ENCODE peak calls at places on chromosome X, in seven cellular contexts. R is breast epithelium, Z is gastrocnemius medialis, C is stomach, G is ovary, E is body of pancreas, N is K562. K is an unnamed sample.

GRCh38 chrX:108217877-108218276 is 126.3 kb downstream of the ATG4A start:
- DNase-seq in N (no peak), Z (no peak), C (no peak), E (no peak), R (no peak), G (peak), K (no peak)

GRCh38 chrX:111445485-111445884 is 33.5 kb upstream of the DCX start:
- DNase-seq in G (no peak), R (no peak), Z (no peak), N (peak), C (no peak), E (no peak), K (no peak)

GRCh38 chrX:989959-990510 is 222.4 kb downstream of the CRLF2 start:
- DNase-seq in G (peak), C (peak), N (peak), R (peak), E (peak), Z (no peak), K (peak)

GRCh38 chrX:111244238-111244750 is 26.0 kb downstream of the CAPN6 start:
- DNase-seq in Z (no peak), C (no peak), G (no peak), R (no peak), N (no peak), E (no peak), K (no peak)

GRCh38 chrX:70293621-70294020 is 3.7 kb downstream of the KIF4A start:
- DNase-seq in E (no peak), R (no peak), G (no peak), Z (no peak), C (no peak), N (no peak), K (no peak)

GRCh38 chrX:110280954-110281353 is 36.9 kb downstream of the AMMECR1 start:
- DNase-seq in R (no peak), G (no peak), E (no peak), N (no peak), Z (no peak), C (no peak), K (no peak)

GRCh38 chrX:11257290-11257689 is 35.9 kb upstream of the AMELX start:
- DNase-seq in G (no peak), N (no peak), R (no peak), E (no peak), Z (no peak), C (no peak), K (no peak)

GRCh38 chrX:147736045-147736444 is 175.7 kb upstream of the FMR1 start:
- DNase-seq in G (no peak), R (no peak), E (no peak), Z (no peak), N (no peak), C (no peak), K (no peak)

GRCh38 chrX:33741807-33742206 is 390.3 kb downstream of the FAM47A start:
- DNase-seq in E (no peak), N (no peak), Z (no peak), G (no peak), R (no peak), C (no peak), K (no peak)

GRCh38 chrX:39953027-39953426 is 144.7 kb downstream of the BCOR start:
- DNase-seq in R (no peak), E (no peak), Z (no peak), C (no peak), G (no peak), N (no peak), K (no peak)

GRCh38 chrX:143429021-143429570 is 88.2 kb downstream of the SPANXN3 start:
- DNase-seq in Z (no peak), E (no peak), G (no peak), N (no peak), R (no peak), C (no peak), K (no peak)

GRCh38 chrX:17944833-17945497 is 83.9 kb upstream of the RAI2 start:
- DNase-seq in C (no peak), Z (no peak), E (no peak), R (no peak), N (peak), G (no peak), K (no peak)

GRCh38 chrX:133364201-133364600 is 51.1 kb downstream of the GPC4 start:
- DNase-seq in Z (no peak), G (no peak), N (no peak), E (no peak), C (no peak), R (no peak), K (no peak)

GRCh38 chrX:12978205-12979010 is 3.5 kb downstream of the TMSB4X start:
- DNase-seq in R (peak), C (peak), E (peak), G (peak), Z (no peak), N (no peak), K (peak)

GRCh38 chrX:132181364-132181763 is 37.9 kb downstream of the RAP2C start:
- DNase-seq in Z (no peak), N (no peak), E (peak), R (peak), C (peak), G (no peak), K (peak)

GRCh38 chrX:86806786-86807185 is 658.5 kb downstream of the DACH2 start:
- DNase-seq in E (peak), Z (no peak), N (peak), G (no peak), R (no peak), C (no peak), K (no peak)

GRCh38 chrX:154037754-154038153 is 18.1 kb upstream of the IRAK1 start:
- DNase-seq in G (no peak), Z (no peak), E (no peak), C (no peak), R (no peak), N (no peak), K (no peak)

GRCh38 chrX:153474718-153475117 is 4.3 kb upstream of the HAUS7 start:
- DNase-seq in N (peak), E (peak), Z (no peak), R (peak), G (peak), C (peak), K (peak)

GRCh38 chrX:147853701-147854100 is 58.0 kb upstream of the FMR1 start:
- DNase-seq in E (no peak), C (no peak), R (no peak), Z (no peak), N (no peak), G (no peak), K (no peak)

GRCh38 chrX:40366661-40367060 is 214.1 kb upstream of the ATP6AP2 start:
- DNase-seq in E (no peak), C (no peak), Z (no peak), R (no peak), N (no peak), G (no peak), K (no peak)

GRCh38 chrX:95346854-95347253 is 1337.8 kb upstream of the DIAPH2 start:
- DNase-seq in Z (no peak), C (no peak), R (no peak), E (no peak), G (no peak), N (no peak), K (no peak)

GRCh38 chrX:103254171-103254824 is 657 bp downstream of the TCEAL8 start:
- DNase-seq in E (peak), G (peak), N (peak), Z (no peak), R (peak), C (peak), K (peak)

GRCh38 chrX:154443479-154443910 is 446 bp upstream of the FAM50A start:
- DNase-seq in R (no peak), Z (no peak), G (no peak), C (no peak), E (no peak), N (no peak), K (no peak)

GRCh38 chrX:104166735-104167436 is 633 bp downstream of the FAM199X start:
- DNase-seq in C (no peak), N (peak), E (no peak), G (no peak), R (no peak), Z (no peak), K (no peak)

GRCh38 chrX:134172588-134173259 is 64.3 kb upstream of the CCDC160 start:
- DNase-seq in N (no peak), G (peak), R (no peak), Z (no peak), C (peak), E (peak), K (peak)

GRCh38 chrX:9832811-9833210 is 46.6 kb downstream of the SHROOM2 start:
- DNase-seq in E (no peak), G (no peak), R (no peak), Z (no peak), C (no peak), N (no peak), K (no peak)

GRCh38 chrX:155242300-155242699 is 22.0 kb downstream of the RAB39B start:
- DNase-seq in Z (no peak), N (no peak), G (no peak), C (no peak), E (no peak), R (no peak), K (no peak)

GRCh38 chrX:111083101-111083500 is 12.9 kb upstream of the PAK3 start:
- DNase-seq in R (no peak), C (no peak), E (no peak), N (no peak), G (no peak), Z (no peak), K (no peak)

GRCh38 chrX:123909498-123909897 is 49.6 kb downstream of the XIAP start:
- DNase-seq in N (no peak), R (no peak), G (no peak), E (no peak), Z (no peak), C (no peak), K (no peak)

GRCh38 chrX:115174548-115174947 is 14.7 kb upstream of the RBMXL3 start:
- DNase-seq in C (no peak), R (no peak), E (no peak), N (no peak), G (no peak), Z (no peak), K (no peak)

GRCh38 chrX:42432552-42432951 is 345.4 kb downstream of the PPP1R2C start:
- DNase-seq in G (no peak), N (no peak), R (no peak), C (no peak), E (no peak), Z (no peak), K (no peak)

GRCh38 chrX:49878128-49878833 is 1.0 kb upstream of the USP27X start:
- DNase-seq in N (peak), R (no peak), Z (no peak), E (no peak), C (no peak), G (peak), K (peak)

GRCh38 chrX:115341421-115341820 is 51.9 kb downstream of the LUZP4 start:
- DNase-seq in C (no peak), R (no peak), G (no peak), E (no peak), N (no peak), Z (no peak), K (no peak)

GRCh38 chrX:47209508-47210238 is 8.8 kb upstream of the CDK16 start:
- DNase-seq in R (no peak), C (no peak), G (peak), Z (peak), N (no peak), E (no peak), K (peak)

GRCh38 chrX:115939070-115939469 is 231.5 kb upstream of the AGTR2 start:
- DNase-seq in G (no peak), C (no peak), R (no peak), E (no peak), Z (no peak), N (no peak), K (no peak)

GRCh38 chrX:387729-388128 is 1.0 kb upstream of the PPP2R3B start:
- DNase-seq in R (no peak), N (no peak), Z (no peak), G (peak), C (no peak), E (no peak), K (no peak)

GRCh38 chrX:102728646-102729045 is 8.1 kb downstream of the GPRASP3 start:
- DNase-seq in N (no peak), G (no peak), Z (no peak), C (no peak), R (no peak), E (no peak), K (no peak)

GRCh38 chrX:87006561-87006960 is 511.0 kb upstream of the KLHL4 start:
- DNase-seq in N (no peak), R (no peak), C (no peak), Z (no peak), E (no peak), G (no peak), K (no peak)

GRCh38 chrX:138917781-138918180 is 206.3 kb upstream of the FGF13 start:
- DNase-seq in E (no peak), Z (no peak), G (no peak), R (no peak), C (no peak), N (no peak), K (no peak)

GRCh38 chrX:56618250-56618649 is 54.8 kb downstream of the UBQLN2 start:
- DNase-seq in C (no peak), R (no peak), N (no peak), Z (no peak), G (no peak), E (no peak), K (no peak)
- TF ChIP-seq CTCF in C (no peak), R (no peak), N (no peak), Z (no peak), G (no peak), E (no peak), K (no peak)

GRCh38 chrX:120308959-120309872 is 2.0 kb downstream of the TMEM255A start:
- DNase-seq in E (peak), C (peak), G (peak), R (peak), Z (peak), N (no peak), K (peak)
- TF ChIP-seq POLR2A in E (no peak), C (no peak), G (peak), R (no peak), Z (no peak), N (no peak), K (no peak)

GRCh38 chrX:129779086-129779672 is 570 bp upstream of the SASH3 start:
- DNase-seq in R (no peak), E (no peak), G (no peak), N (no peak), Z (no peak), C (no peak), K (no peak)
- H3K4me3 ChIP-seq in R (no peak), E (no peak), G (no peak), N (no peak), Z (no peak), C (no peak), K (no peak)

GRCh38 chrX:119728487-119728886 is 29.9 kb upstream of the SOWAHD start:
- DNase-seq in R (no peak), N (no peak), E (no peak), C (no peak), Z (no peak), G (no peak), K (no peak)
- TF ChIP-seq CTCF in R (no peak), N (peak), E (no peak), C (no peak), Z (no peak), G (no peak), K (no peak)

DNA sequence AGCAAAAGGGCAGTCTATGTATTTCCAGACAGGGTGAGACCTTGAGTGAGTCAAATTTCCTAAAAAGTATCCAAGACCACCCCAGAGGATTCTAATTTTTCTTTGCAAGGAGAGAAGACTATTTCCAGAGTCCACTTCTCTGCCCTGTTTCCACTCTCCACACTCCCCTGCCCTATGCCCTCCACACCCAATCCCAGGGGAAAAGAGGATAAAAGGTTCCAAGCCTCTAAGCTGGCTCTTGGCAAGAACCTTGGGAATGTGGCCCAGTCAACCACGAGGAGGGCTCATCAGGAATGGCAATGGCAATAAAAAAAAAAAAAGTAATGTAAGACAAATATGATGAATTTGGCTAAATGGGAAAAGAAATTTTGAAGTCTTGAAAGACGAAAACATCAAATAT is 65.9 kb downstream of the SRPX start:
- DNase-seq in G (no peak), R (no peak), N (no peak), E (no peak), Z (no peak), C (no peak), K (no peak)
- TF ChIP-seq POLR2A in G (no peak), R (no peak), N (no peak), E (no peak), Z (no peak), C (no peak), K (no peak)

DNA sequence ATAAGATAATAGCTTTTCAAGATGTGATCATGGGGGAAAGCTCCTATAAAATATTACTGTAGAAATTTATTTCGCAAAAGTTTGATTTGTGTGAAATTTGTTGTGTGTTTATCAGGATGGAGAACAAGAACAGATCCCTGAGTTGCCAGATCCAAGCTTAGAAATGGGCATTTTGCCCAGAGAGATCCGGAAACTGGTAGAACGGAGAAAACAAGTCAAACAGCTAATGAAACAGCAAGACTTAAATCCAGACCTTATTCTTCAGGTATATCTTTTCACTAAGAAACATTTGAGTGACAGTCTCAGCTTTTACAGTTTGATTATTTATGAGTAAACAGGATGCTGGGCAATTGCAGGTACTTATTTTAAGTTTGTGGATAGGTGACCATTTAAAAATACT is 54.5 kb downstream of the POLA1 start:
- DNase-seq in N (no peak), E (no peak), C (no peak), R (no peak), G (no peak), Z (no peak), K (no peak)
- H3K4me3 ChIP-seq in N (no peak), E (no peak), C (no peak), R (no peak), G (no peak), Z (no peak), K (no peak)

DNA sequence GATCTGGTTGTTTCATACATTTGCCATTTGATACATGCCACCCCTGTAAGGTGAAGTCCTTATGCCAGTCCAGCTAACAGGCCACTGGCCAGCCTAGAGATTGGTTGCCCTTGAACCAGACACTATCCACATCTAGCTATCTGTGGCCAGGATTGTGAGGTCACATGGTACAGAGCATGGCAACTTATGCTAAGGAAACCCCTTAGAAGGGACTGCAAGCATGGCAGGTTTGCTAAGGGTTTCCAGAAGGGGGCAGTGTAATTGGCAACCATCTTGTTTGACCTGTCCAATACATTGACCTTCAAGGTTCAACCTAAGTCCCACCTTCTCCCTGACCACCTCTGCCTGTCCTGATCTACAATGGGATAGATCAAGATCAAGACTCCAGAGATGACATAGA is 47.5 kb downstream of the SMC1A start:
- DNase-seq in Z (no peak), R (no peak), G (no peak), E (no peak), N (peak), C (no peak), K (no peak)
- TF ChIP-seq CTCF in Z (no peak), R (no peak), G (no peak), E (no peak), N (peak), C (no peak), K (no peak)

DNA sequence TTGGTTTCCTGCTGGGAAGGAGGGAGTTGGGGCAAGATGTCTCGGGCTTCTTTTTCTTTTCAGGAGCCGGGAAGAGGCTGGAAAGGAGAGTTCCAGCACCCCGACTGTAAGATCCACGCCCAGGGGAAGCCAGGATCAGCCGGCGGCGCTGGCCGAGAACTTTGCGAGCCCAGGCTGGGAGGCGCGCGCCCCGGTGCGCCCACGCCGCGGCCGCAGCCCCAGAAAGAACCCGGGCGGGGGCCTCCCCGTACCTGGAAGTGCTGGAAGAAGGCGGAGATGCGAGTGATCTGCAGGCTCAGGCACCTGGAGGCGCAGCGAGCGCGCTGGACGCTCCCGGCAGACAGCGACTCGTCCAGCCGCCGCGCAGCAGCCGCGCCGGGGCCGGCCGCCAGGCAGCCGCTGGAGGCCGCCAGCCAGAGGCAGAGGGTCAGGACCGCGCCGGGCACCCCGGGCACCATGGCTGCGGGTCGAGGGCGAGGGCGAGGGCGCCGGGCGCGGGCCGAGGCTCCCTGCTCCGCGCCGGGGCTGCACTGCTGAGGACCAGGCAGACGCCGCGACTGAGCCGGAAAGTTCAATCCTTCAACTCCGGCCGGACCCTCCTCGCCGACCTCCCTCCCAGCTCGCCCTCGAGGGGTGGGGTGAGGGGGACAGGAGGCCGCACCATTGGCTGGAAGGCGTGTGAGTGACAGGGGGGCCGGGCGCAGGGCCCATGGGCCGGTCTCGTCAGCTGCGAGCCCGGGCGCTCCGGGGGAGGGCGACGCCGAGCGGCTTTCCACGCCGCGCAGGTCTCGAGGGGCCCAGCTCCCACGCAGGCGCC is at the start of gene ANOS1:
- DNase-seq in N (no peak), Z (peak), E (peak), G (no peak), R (no peak), C (peak), K (no peak)
- TF ChIP-seq POLR2A in N (no peak), Z (peak), E (no peak), G (no peak), R (no peak), C (no peak), K (no peak)

GRCh38 chrX:149629730-149630387 is 1.7 kb downstream of the TMEM185A start:
- DNase-seq in C (no peak), N (no peak), Z (no peak), R (no peak), E (no peak), G (no peak), K (no peak)
- H3K4me3 ChIP-seq in C (peak), N (no peak), Z (no peak), R (peak), E (no peak), G (no peak), K (no peak)